ENCODE peak calls at places on chromosomes 12 and 14, in six cellular contexts. G is psoas muscle; N is GM20000; F is activated CD8-positive, alpha-beta memory T cell treated with anti-CD3 and anti-CD28 coated beads for 1 hour; H is fibroblast of pulmonary artery; A is type B pancreatic cell. P is an unnamed sample.

GRCh38 chr12:111248221-111248620 is 120.7 kb downstream of the PHETA1 start:
- DNase-seq in H (peak), A (no peak), F (no peak), N (no peak), G (no peak), P (no peak)

GRCh38 chr12:3491938-3492867 is 1.2 kb downstream of the PRMT8 start:
- DNase-seq in A (peak), H (peak), G (peak), F (no peak), N (peak), P (no peak)

GRCh38 chr14:101494826-101495225 is 66.5 kb upstream of the DIO3 start:
- DNase-seq in G (no peak), A (no peak), H (no peak), F (no peak), N (no peak), P (no peak)

GRCh38 chr12:116601524-116601923 is 42.3 kb downstream of the MAP1LC3B2 start:
- DNase-seq in F (no peak), A (no peak), G (no peak), H (no peak), N (no peak), P (no peak)

GRCh38 chr14:39383026-39383626 is 49.1 kb downstream of the FBXO33 start:
- DNase-seq in A (no peak), N (no peak), G (no peak), H (no peak), F (no peak), P (no peak)

GRCh38 chr14:61146896-61147295 is 134.2 kb downstream of the TMEM30B start:
- DNase-seq in N (no peak), F (no peak), G (no peak), A (no peak), H (no peak), P (no peak)

GRCh38 chr14:95679995-95680735 is 6.1 kb upstream of the TCL1B start:
- DNase-seq in F (no peak), A (no peak), G (no peak), H (no peak), N (peak), P (no peak)

GRCh38 chr12:17062296-17063061 is 456.5 kb upstream of the LMO3 start:
- DNase-seq in A (no peak), G (no peak), H (no peak), N (no peak), F (no peak), P (no peak)

GRCh38 chr14:90154110-90154509 is 92.3 kb downstream of the KCNK13 start:
- DNase-seq in A (no peak), N (no peak), H (no peak), G (no peak), F (no peak), P (no peak)

GRCh38 chr14:92564361-92565039 is 50.9 kb downstream of the RIN3 start:
- DNase-seq in G (peak), A (no peak), F (no peak), H (no peak), N (no peak), P (no peak)

GRCh38 chr14:38847161-38847560 is 255.9 kb downstream of the SEC23A start:
- DNase-seq in F (no peak), N (no peak), H (no peak), A (no peak), G (no peak), P (no peak)

GRCh38 chr12:91902860-91903683 is 242.6 kb downstream of the BTG1 start:
- DNase-seq in G (no peak), H (no peak), A (no peak), F (no peak), N (no peak), P (no peak)

GRCh38 chr12:121438905-121439304 is 39.0 kb downstream of the RNF34 start:
- DNase-seq in H (no peak), A (no peak), G (no peak), N (no peak), F (no peak), P (no peak)

GRCh38 chr12:19322376-19322775 is 116.9 kb upstream of the AEBP2 start:
- DNase-seq in N (no peak), F (no peak), A (no peak), G (no peak), H (no peak), P (no peak)

GRCh38 chr14:73188501-73188903 is 48.8 kb upstream of the PAPLN start:
- DNase-seq in A (no peak), H (peak), N (no peak), F (no peak), G (no peak), P (no peak)

GRCh38 chr14:43003845-43004244 is 1397.2 kb downstream of the LRFN5 start:
- DNase-seq in A (no peak), N (no peak), G (no peak), H (peak), F (no peak), P (no peak)

GRCh38 chr14:64095620-64096019 is 198.6 kb downstream of the ESR2 start:
- DNase-seq in F (no peak), G (no peak), N (no peak), A (no peak), H (peak), P (no peak)

GRCh38 chr14:26849514-26849913 is 251.7 kb upstream of the NOVA1 start:
- DNase-seq in F (no peak), G (no peak), A (no peak), H (no peak), N (no peak), P (no peak)

GRCh38 chr12:52029686-52030085 is 21.6 kb upstream of the NR4A1 start:
- DNase-seq in A (no peak), H (peak), G (no peak), N (no peak), F (no peak), P (no peak)

GRCh38 chr14:103522649-103523582 is at the start of gene CKB:
- DNase-seq in N (peak), A (peak), H (peak), G (peak), F (no peak), P (no peak)

GRCh38 chr12:110680032-110680431 is 8.9 kb downstream of the HVCN1 start:
- DNase-seq in G (no peak), F (no peak), A (no peak), H (no peak), N (no peak), P (no peak)

GRCh38 chr14:36014236-36014635 is 162.3 kb downstream of the PTCSC3 start:
- DNase-seq in N (no peak), F (no peak), G (no peak), A (no peak), H (no peak), P (no peak)

GRCh38 chr12:48029811-48030650 is 25.8 kb upstream of the COL2A1 start:
- DNase-seq in A (no peak), F (no peak), G (no peak), N (no peak), H (no peak), P (no peak)

GRCh38 chr12:7907009-7907408 is 29.0 kb downstream of the SLC2A3 start:
- DNase-seq in H (peak), A (no peak), G (no peak), N (peak), F (no peak), P (no peak)

GRCh38 chr12:49821375-49822287 is 6.6 kb downstream of the NCKAP5L start:
- DNase-seq in N (no peak), H (no peak), A (no peak), G (no peak), F (no peak), P (no peak)

GRCh38 chr12:47034661-47035060 is 44.8 kb upstream of the PCED1B start:
- DNase-seq in A (no peak), N (no peak), F (no peak), H (peak), G (no peak), P (no peak)

GRCh38 chr12:22355011-22355580 is 20.6 kb upstream of the ST8SIA1 start:
- DNase-seq in N (no peak), G (no peak), A (no peak), H (no peak), F (no peak), P (no peak)

GRCh38 chr12:131067993-131068942 is 114.6 kb downstream of the ADGRD1 start:
- DNase-seq in A (no peak), N (no peak), F (no peak), G (no peak), H (no peak), P (no peak)

GRCh38 chr12:127716181-127716580 is 550.8 kb upstream of the TMEM132C start:
- DNase-seq in G (no peak), N (no peak), A (no peak), F (no peak), H (no peak), P (no peak)

GRCh38 chr12:19239616-19240234 is 110.2 kb downstream of the PLEKHA5 start:
- DNase-seq in G (no peak), H (peak), F (no peak), N (no peak), A (no peak), P (no peak)

GRCh38 chr14:36245223-36245622 is 68.7 kb upstream of the PTCSC3 start:
- DNase-seq in G (no peak), N (no peak), H (no peak), F (no peak), A (no peak), P (no peak)

GRCh38 chr14:54643696-54644176 is 76.8 kb downstream of the SAMD4A start:
- DNase-seq in N (no peak), A (no peak), G (no peak), F (no peak), H (no peak), P (no peak)

GRCh38 chr14:45838597-45838996 is 585.6 kb upstream of the MIS18BP1 start:
- DNase-seq in G (no peak), A (no peak), F (no peak), H (no peak), N (no peak), P (no peak)

GRCh38 chr12:89501793-89502192 is 22.8 kb downstream of the GALNT4 start:
- DNase-seq in F (no peak), A (no peak), N (no peak), G (no peak), H (peak), P (no peak)

GRCh38 chr12:23816394-23816851 is 133.0 kb downstream of the SOX5 start:
- DNase-seq in N (no peak), A (no peak), F (no peak), G (no peak), H (no peak), P (no peak)

GRCh38 chr14:77059276-77059934 is 30.9 kb upstream of the IRF2BPL start:
- DNase-seq in G (peak), A (no peak), F (no peak), N (no peak), H (peak), P (no peak)

GRCh38 chr12:129550353-129550752 is 353.5 kb downstream of the TMEM132D start:
- DNase-seq in N (no peak), H (no peak), F (no peak), A (no peak), G (no peak), P (no peak)

P was measured in vagina.